ENCODE peak calls at places on chromosome 1, in ten cellular contexts. Q is activated CD4-positive, alpha-beta T cell treated with anti-CD3 and anti-CD28 coated beads, Interleukin-2, amount 10 ng/mL, durations not matched to agents 24 days and 14 days; J is hypothalamus; E is CD4-positive, alpha-beta T cell; P is HT1080; T is AML-193; V is RKO; M is occipital lobe; R is colonic mucosa; L is left lobe of liver. A is an unnamed sample.

GRCh38 chr1:89719502-89720306 is 86.8 kb downstream of the LRRC8C start:
- DNase-seq in T (peak), Q (peak), R (no peak), J (no peak), E (no peak), M (no peak), L (no peak), V (no peak), P (no peak), A (no peak)

GRCh38 chr1:206972725-206973124 is 2.5 kb upstream of the FCAMR start:
- DNase-seq in T (no peak), L (no peak), R (no peak), E (no peak), M (no peak), P (no peak), Q (no peak), V (no peak), J (no peak), A (no peak)

GRCh38 chr1:202184750-202185460 is 8.7 kb upstream of the LGR6 start:
- DNase-seq in V (peak), P (peak), M (peak), J (no peak), T (peak), Q (peak), E (peak), R (peak), L (peak), A (peak)

GRCh38 chr1:93349231-93350135 is 3.8 kb downstream of the DR1 start:
- DNase-seq in M (no peak), Q (no peak), P (no peak), L (no peak), V (peak), R (no peak), E (no peak), J (no peak), T (no peak), A (no peak)

GRCh38 chr1:168504064-168504837 is 39.5 kb downstream of the XCL2 start:
- DNase-seq in L (peak), J (no peak), Q (peak), T (peak), V (no peak), R (no peak), M (no peak), P (peak), E (no peak), A (no peak)

GRCh38 chr1:153364181-153364580 is 6.5 kb downstream of the S100A9 start:
- DNase-seq in V (no peak), R (peak), M (no peak), J (no peak), Q (no peak), T (no peak), E (no peak), L (peak), P (no peak), A (no peak)

GRCh38 chr1:188904201-188904600 is 1573.5 kb downstream of the BRINP3 start:
- DNase-seq in R (no peak), P (peak), E (no peak), L (no peak), J (no peak), T (no peak), Q (no peak), M (no peak), V (no peak), A (no peak)

GRCh38 chr1:42335809-42336518 is 929 bp upstream of the FOXJ3 start:
- DNase-seq in V (peak), M (no peak), Q (no peak), P (peak), T (no peak), R (no peak), L (no peak), E (no peak), J (no peak), A (peak)

GRCh38 chr1:228802386-228803221 is 67.3 kb downstream of the RHOU start:
- DNase-seq in V (no peak), T (peak), P (no peak), L (no peak), E (no peak), J (no peak), Q (no peak), M (no peak), R (no peak), A (no peak)

A was measured in RWPE1.